ENCODE peak calls at places on chromosomes 12 and 14, in four cellular contexts. One of them, this sample, is unnamed.

GRCh38 chr12:42141981-42142606 is 2.6 kb downstream of the GXYLT1 start:
- DNase-seq in nephron progenitor cell: no peak
- DNase-seq in AG04450: no peak
- DNase-seq in coronary artery: no peak
- DNase-seq in this sample: no peak

GRCh38 chr14:65446159-65446558 is 33.6 kb downstream of the FUT8 start:
- DNase-seq in AG04450: no peak
- DNase-seq in nephron progenitor cell: no peak
- DNase-seq in coronary artery: no peak
- DNase-seq in this sample: no peak

GRCh38 chr12:68932701-68933563 is at the start of gene CPM:
- DNase-seq in AG04450: no peak
- DNase-seq in coronary artery: no peak
- DNase-seq in nephron progenitor cell: peak
- DNase-seq in this sample: peak

GRCh38 chr14:88519907-88520306 is 34.9 kb downstream of the PTPN21 start:
- DNase-seq in nephron progenitor cell: no peak
- DNase-seq in coronary artery: no peak
- DNase-seq in AG04450: no peak
- DNase-seq in this sample: no peak

GRCh38 chr12:113980537-113981337 is 14.6 kb upstream of the RBM19 start:
- DNase-seq in AG04450: peak
- DNase-seq in coronary artery: no peak
- DNase-seq in nephron progenitor cell: peak
- DNase-seq in this sample: no peak

GRCh38 chr14:99316281-99317163 is 44.5 kb upstream of the BCL11B start:
- DNase-seq in nephron progenitor cell: no peak
- DNase-seq in coronary artery: no peak
- DNase-seq in AG04450: no peak
- DNase-seq in this sample: no peak

GRCh38 chr14:54310151-54310851 is 86.5 kb upstream of the CDKN3 start:
- DNase-seq in coronary artery: no peak
- DNase-seq in nephron progenitor cell: no peak
- DNase-seq in AG04450: no peak
- DNase-seq in this sample: no peak

GRCh38 chr14:75275598-75275997 is 3.0 kb upstream of the FOS start:
- DNase-seq in AG04450: no peak
- DNase-seq in nephron progenitor cell: no peak
- DNase-seq in coronary artery: no peak
- DNase-seq in this sample: no peak

GRCh38 chr12:83823386-83824045 is 1089.1 kb downstream of the SLC6A15 start:
- DNase-seq in nephron progenitor cell: peak
- DNase-seq in coronary artery: no peak
- DNase-seq in AG04450: no peak
- DNase-seq in this sample: no peak

GRCh38 chr14:105316968-105317498 is 2.5 kb downstream of the PACS2 start:
- DNase-seq in AG04450: no peak
- DNase-seq in nephron progenitor cell: no peak
- DNase-seq in coronary artery: no peak
- DNase-seq in this sample: no peak

GRCh38 chr12:52029686-52030085 is 21.6 kb upstream of the NR4A1 start:
- DNase-seq in nephron progenitor cell: peak
- DNase-seq in AG04450: no peak
- DNase-seq in coronary artery: no peak
- DNase-seq in this sample: no peak

GRCh38 chr12:119151445-119151844 is 27.3 kb upstream of the HSPB8 start:
- DNase-seq in coronary artery: no peak
- DNase-seq in AG04450: no peak
- DNase-seq in nephron progenitor cell: no peak
- DNase-seq in this sample: no peak

GRCh38 chr14:22384974-22385526 is 204.0 kb downstream of the DAD1 start:
- DNase-seq in nephron progenitor cell: no peak
- DNase-seq in coronary artery: no peak
- DNase-seq in AG04450: no peak
- DNase-seq in this sample: no peak

GRCh38 chr12:105025890-105026289 is 39.8 kb downstream of the NOPCHAP1 start:
- DNase-seq in coronary artery: peak
- DNase-seq in nephron progenitor cell: no peak
- DNase-seq in AG04450: peak
- DNase-seq in this sample: no peak

GRCh38 chr14:56989359-56989758 is 179.1 kb upstream of the OTX2 start:
- DNase-seq in AG04450: no peak
- DNase-seq in nephron progenitor cell: no peak
- DNase-seq in coronary artery: no peak
- DNase-seq in this sample: no peak

GRCh38 chr12:124557518-124558223 is 9.7 kb downstream of the NCOR2 start:
- DNase-seq in coronary artery: no peak
- DNase-seq in AG04450: no peak
- DNase-seq in nephron progenitor cell: no peak
- DNase-seq in this sample: no peak

GRCh38 chr14:99524804-99525698 is 43.8 kb downstream of the CCNK start:
- DNase-seq in AG04450: no peak
- DNase-seq in nephron progenitor cell: no peak
- DNase-seq in coronary artery: no peak
- DNase-seq in this sample: no peak

GRCh38 chr12:75724913-75725312 is 213.5 kb upstream of the KRR1 start:
- DNase-seq in coronary artery: no peak
- DNase-seq in nephron progenitor cell: no peak
- DNase-seq in AG04450: peak
- DNase-seq in this sample: no peak

GRCh38 chr12:95286713-95287112 is 69.1 kb downstream of the VEZT start:
- DNase-seq in nephron progenitor cell: peak
- DNase-seq in coronary artery: no peak
- DNase-seq in AG04450: no peak
- DNase-seq in this sample: no peak

GRCh38 chr12:103930787-103931536 is 752 bp downstream of the HSP90B1 start:
- DNase-seq in AG04450: no peak
- DNase-seq in nephron progenitor cell: peak
- DNase-seq in coronary artery: peak
- DNase-seq in this sample: no peak

GRCh38 chr12:56221233-56221756 is 427 bp downstream of the RNF41 start:
- DNase-seq in nephron progenitor cell: peak
- DNase-seq in AG04450: peak
- DNase-seq in coronary artery: peak
- DNase-seq in this sample: no peak

GRCh38 chr12:79547735-79548347 is 142.9 kb downstream of the PAWR start:
- DNase-seq in AG04450: no peak
- DNase-seq in nephron progenitor cell: peak
- DNase-seq in coronary artery: no peak
- DNase-seq in this sample: no peak

GRCh38 chr14:74083784-74084276 is 423 bp downstream of the ALDH6A1 start:
- DNase-seq in coronary artery: no peak
- DNase-seq in AG04450: no peak
- DNase-seq in nephron progenitor cell: no peak
- DNase-seq in this sample: no peak

GRCh38 chr12:131990980-131991305 is 41.2 kb downstream of the EP400 start:
- DNase-seq in nephron progenitor cell: no peak
- DNase-seq in AG04450: no peak
- DNase-seq in coronary artery: no peak
- DNase-seq in this sample: no peak

GRCh38 chr12:98861232-98861631 is 216.1 kb downstream of the APAF1 start:
- DNase-seq in AG04450: no peak
- DNase-seq in nephron progenitor cell: no peak
- DNase-seq in coronary artery: no peak
- DNase-seq in this sample: no peak

GRCh38 chr12:104057771-104058197 is 6.5 kb upstream of the HCFC2 start:
- DNase-seq in AG04450: no peak
- DNase-seq in nephron progenitor cell: no peak
- DNase-seq in coronary artery: no peak
- DNase-seq in this sample: no peak

GRCh38 chr12:113333877-113334785 is 778 bp downstream of the SLC8B1 start:
- DNase-seq in nephron progenitor cell: no peak
- DNase-seq in coronary artery: no peak
- DNase-seq in AG04450: no peak
- DNase-seq in this sample: no peak

GRCh38 chr12:109594566-109595317 is 21.1 kb downstream of the MVK start:
- DNase-seq in coronary artery: no peak
- DNase-seq in AG04450: no peak
- DNase-seq in nephron progenitor cell: no peak
- DNase-seq in this sample: no peak

GRCh38 chr14:99971087-99971928 is 93.9 kb upstream of the EVL start:
- DNase-seq in nephron progenitor cell: peak
- DNase-seq in coronary artery: peak
- DNase-seq in AG04450: peak
- DNase-seq in this sample: peak

GRCh38 chr12:113831016-113831415 is 135.1 kb downstream of the RBM19 start:
- DNase-seq in AG04450: peak
- DNase-seq in coronary artery: no peak
- DNase-seq in nephron progenitor cell: no peak
- DNase-seq in this sample: no peak

DNA sequence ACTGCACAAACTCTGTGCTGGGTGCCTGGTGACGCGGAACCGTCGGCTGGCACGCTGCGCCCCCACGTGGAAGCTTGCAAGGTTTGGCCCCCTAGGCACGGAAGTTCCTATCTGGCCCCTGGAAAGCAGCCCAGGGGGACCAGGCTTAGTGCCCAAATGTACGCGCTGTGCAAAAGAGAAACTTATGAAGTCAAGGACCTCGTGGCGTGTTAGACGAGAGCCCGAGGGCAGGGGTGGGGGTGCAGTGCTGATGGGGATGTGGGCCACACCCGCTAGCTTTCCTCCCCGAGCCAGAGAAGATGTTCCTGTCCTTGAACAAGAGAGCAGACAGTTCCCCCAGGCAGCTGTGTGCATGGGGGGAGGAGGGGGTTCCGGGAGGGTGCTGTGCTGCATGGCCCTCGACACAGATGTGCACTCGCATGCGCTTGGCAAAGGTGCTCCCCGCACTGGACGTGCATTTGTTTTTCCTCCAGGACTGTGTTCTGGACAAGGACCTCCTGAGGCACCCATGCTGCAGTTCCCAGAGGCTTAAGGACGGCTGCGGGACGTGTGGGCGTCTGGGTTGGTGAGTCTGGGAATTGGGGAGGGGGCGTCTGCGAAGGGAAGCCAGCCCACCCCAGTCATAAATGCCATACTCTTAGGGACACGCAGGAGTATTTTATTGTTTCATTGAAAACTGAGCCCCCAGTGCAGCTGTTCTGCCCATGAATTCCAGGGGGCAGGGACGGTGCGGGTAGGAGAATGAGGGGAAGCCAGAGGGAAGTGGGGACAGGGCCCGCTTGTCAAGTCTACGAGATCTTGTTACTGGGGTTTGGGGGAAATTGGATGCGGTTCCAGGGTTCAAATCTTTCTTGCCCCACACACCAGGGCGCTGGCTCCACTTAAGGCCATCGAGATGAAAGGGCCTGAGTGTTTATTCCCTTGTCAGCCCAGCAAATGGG is 80.0 kb downstream of the NTF3 start:
- DNase-seq in AG04450: peak
- DNase-seq in nephron progenitor cell: peak
- DNase-seq in coronary artery: peak
- DNase-seq in this sample: peak
- TF ChIP-seq CTCF in AG04450: peak
- TF ChIP-seq CTCF in nephron progenitor cell: peak
- TF ChIP-seq CTCF in coronary artery: peak
- TF ChIP-seq CTCF in this sample: peak

GRCh38 chr14:96256420-96256819 is 410 bp downstream of the BDKRB1 start:
- DNase-seq in coronary artery: no peak
- DNase-seq in nephron progenitor cell: no peak
- DNase-seq in AG04450: no peak
- DNase-seq in this sample: no peak
- TF ChIP-seq CTCF in coronary artery: no peak
- TF ChIP-seq CTCF in nephron progenitor cell: no peak
- TF ChIP-seq CTCF in AG04450: peak
- TF ChIP-seq CTCF in this sample: no peak

GRCh38 chr14:25484194-25484593 is 434.2 kb upstream of the STXBP6 start:
- DNase-seq in nephron progenitor cell: no peak
- DNase-seq in coronary artery: no peak
- DNase-seq in AG04450: no peak
- DNase-seq in this sample: no peak
- TF ChIP-seq CTCF in nephron progenitor cell: no peak
- TF ChIP-seq CTCF in coronary artery: no peak
- TF ChIP-seq CTCF in AG04450: no peak
- TF ChIP-seq CTCF in this sample: peak

DNA sequence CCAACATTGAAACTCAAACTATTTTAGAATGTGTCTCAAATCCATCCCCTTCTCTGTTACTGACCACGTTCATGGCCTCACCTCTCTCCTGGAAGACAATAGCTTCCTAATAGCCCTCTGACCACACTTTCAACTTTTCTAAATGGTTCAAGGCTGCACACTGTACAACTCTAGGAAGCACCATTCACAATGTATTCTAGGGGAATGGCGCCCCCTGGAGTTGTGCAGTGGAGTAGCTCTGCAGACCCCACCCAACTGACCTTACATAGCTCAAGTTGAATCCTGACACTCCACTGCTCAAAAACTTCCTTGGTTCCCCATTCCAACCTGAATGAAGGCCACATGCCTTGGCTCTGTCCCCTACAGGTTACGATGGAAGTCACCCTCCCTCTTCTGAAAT is 77.6 kb downstream of the GAS2L3 start:
- DNase-seq in coronary artery: no peak
- DNase-seq in nephron progenitor cell: no peak
- DNase-seq in AG04450: no peak
- DNase-seq in this sample: no peak
- TF ChIP-seq CTCF in coronary artery: no peak
- TF ChIP-seq CTCF in nephron progenitor cell: peak
- TF ChIP-seq CTCF in AG04450: no peak
- TF ChIP-seq CTCF in this sample: peak

DNA sequence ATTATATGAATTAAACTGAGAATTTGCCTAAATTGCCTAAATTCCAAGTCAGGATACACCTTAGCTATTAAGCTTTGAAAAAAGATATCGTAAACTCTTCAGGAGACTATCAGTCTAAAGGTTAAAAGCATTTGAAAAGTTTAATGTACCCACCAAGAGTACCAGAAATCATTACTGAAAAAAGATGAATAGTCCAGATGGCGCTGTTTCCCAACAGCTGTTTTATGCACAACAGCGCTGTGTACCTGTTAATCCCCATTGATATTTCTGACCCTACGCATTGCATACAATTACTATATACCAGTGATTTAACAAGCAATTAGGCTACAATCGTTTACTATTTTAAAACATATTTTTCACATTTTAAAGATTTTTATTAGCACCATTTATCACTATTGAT is 185.0 kb downstream of the PLCZ1 start:
- DNase-seq in coronary artery: no peak
- DNase-seq in AG04450: no peak
- DNase-seq in nephron progenitor cell: no peak
- DNase-seq in this sample: no peak
- TF ChIP-seq CTCF in coronary artery: no peak
- TF ChIP-seq CTCF in AG04450: no peak
- TF ChIP-seq CTCF in nephron progenitor cell: no peak
- TF ChIP-seq CTCF in this sample: no peak

DNA sequence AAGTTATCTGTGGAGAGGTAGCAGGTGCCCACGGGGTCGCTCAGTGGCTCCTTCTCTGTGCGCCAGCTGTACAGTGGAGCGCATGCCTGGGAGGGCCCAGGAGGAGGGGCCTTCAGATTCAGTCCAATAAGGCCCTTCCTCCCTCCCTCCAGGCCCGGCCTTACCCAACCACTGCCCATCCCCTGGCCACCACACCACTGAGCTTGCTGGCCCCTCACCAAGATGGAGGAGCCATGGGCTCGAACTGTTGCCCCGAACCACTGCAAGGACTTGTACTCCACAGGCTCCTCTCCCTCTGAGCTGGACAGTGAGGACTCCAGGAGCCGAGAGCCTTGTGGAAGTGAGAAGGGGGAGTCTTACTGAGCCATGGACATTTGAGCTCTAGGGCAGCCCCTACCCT is 9.8 kb downstream of the ITGA5 start:
- DNase-seq in nephron progenitor cell: no peak
- DNase-seq in AG04450: no peak
- DNase-seq in coronary artery: no peak
- DNase-seq in this sample: no peak
- TF ChIP-seq CTCF in nephron progenitor cell: no peak
- TF ChIP-seq CTCF in AG04450: no peak
- TF ChIP-seq CTCF in coronary artery: no peak
- TF ChIP-seq CTCF in this sample: no peak